ENCODE peak calls at places on chromosome 12, in nine cellular contexts. One of them, this sample, is unnamed.

GRCh38 chr12:128008341-128008740 is 258.6 kb upstream of the TMEM132C start:
- DNase-seq in neural progenitor cell: no peak
- DNase-seq in substantia nigra: no peak
- DNase-seq in right cardiac atrium: no peak
- DNase-seq in tibial nerve: no peak
- DNase-seq in fibroblast of lung: peak
- DNase-seq in A549: no peak
- DNase-seq in left ventricle myocardium inferior: no peak
- DNase-seq in effector memory CD4-positive, alpha-beta T cell: no peak
- DNase-seq in this sample: no peak

GRCh38 chr12:269216-269615 is 6.6 kb upstream of the SLC6A13 start:
- DNase-seq in tibial nerve: peak
- DNase-seq in fibroblast of lung: no peak
- DNase-seq in neural progenitor cell: no peak
- DNase-seq in substantia nigra: no peak
- DNase-seq in A549: no peak
- DNase-seq in effector memory CD4-positive, alpha-beta T cell: no peak
- DNase-seq in left ventricle myocardium inferior: no peak
- DNase-seq in right cardiac atrium: no peak
- DNase-seq in this sample: no peak

GRCh38 chr12:65836419-65837197 is 12.3 kb downstream of the HMGA2 start:
- DNase-seq in fibroblast of lung: no peak
- DNase-seq in neural progenitor cell: no peak
- DNase-seq in left ventricle myocardium inferior: no peak
- DNase-seq in A549: no peak
- DNase-seq in effector memory CD4-positive, alpha-beta T cell: no peak
- DNase-seq in substantia nigra: no peak
- DNase-seq in tibial nerve: no peak
- DNase-seq in right cardiac atrium: no peak
- DNase-seq in this sample: no peak

GRCh38 chr12:6494968-6495367 is 1.1 kb downstream of the NCAPD2 start:
- DNase-seq in right cardiac atrium: no peak
- DNase-seq in substantia nigra: no peak
- DNase-seq in fibroblast of lung: no peak
- DNase-seq in effector memory CD4-positive, alpha-beta T cell: no peak
- DNase-seq in A549: no peak
- DNase-seq in tibial nerve: no peak
- DNase-seq in left ventricle myocardium inferior: no peak
- DNase-seq in neural progenitor cell: no peak
- DNase-seq in this sample: no peak

GRCh38 chr12:15627995-15628945 is 160.9 kb downstream of the EPS8 start:
- DNase-seq in substantia nigra: no peak
- DNase-seq in A549: no peak
- DNase-seq in right cardiac atrium: no peak
- DNase-seq in left ventricle myocardium inferior: no peak
- DNase-seq in neural progenitor cell: no peak
- DNase-seq in effector memory CD4-positive, alpha-beta T cell: no peak
- DNase-seq in tibial nerve: no peak
- DNase-seq in fibroblast of lung: peak
- DNase-seq in this sample: no peak

GRCh38 chr12:5716221-5716620 is 228.8 kb downstream of the ANO2 start:
- DNase-seq in fibroblast of lung: peak
- DNase-seq in effector memory CD4-positive, alpha-beta T cell: no peak
- DNase-seq in tibial nerve: no peak
- DNase-seq in right cardiac atrium: peak
- DNase-seq in neural progenitor cell: no peak
- DNase-seq in substantia nigra: no peak
- DNase-seq in left ventricle myocardium inferior: no peak
- DNase-seq in A549: no peak
- DNase-seq in this sample: no peak

GRCh38 chr12:83575326-83575725 is 888.6 kb downstream of the TMTC2 start:
- DNase-seq in right cardiac atrium: no peak
- DNase-seq in substantia nigra: no peak
- DNase-seq in fibroblast of lung: no peak
- DNase-seq in left ventricle myocardium inferior: no peak
- DNase-seq in neural progenitor cell: no peak
- DNase-seq in tibial nerve: no peak
- DNase-seq in effector memory CD4-positive, alpha-beta T cell: no peak
- DNase-seq in A549: no peak
- DNase-seq in this sample: no peak

GRCh38 chr12:62472472-62472871 is 5.8 kb downstream of the MON2 start:
- DNase-seq in effector memory CD4-positive, alpha-beta T cell: no peak
- DNase-seq in fibroblast of lung: no peak
- DNase-seq in tibial nerve: no peak
- DNase-seq in substantia nigra: no peak
- DNase-seq in right cardiac atrium: no peak
- DNase-seq in left ventricle myocardium inferior: no peak
- DNase-seq in A549: no peak
- DNase-seq in neural progenitor cell: peak
- DNase-seq in this sample: no peak

DNA sequence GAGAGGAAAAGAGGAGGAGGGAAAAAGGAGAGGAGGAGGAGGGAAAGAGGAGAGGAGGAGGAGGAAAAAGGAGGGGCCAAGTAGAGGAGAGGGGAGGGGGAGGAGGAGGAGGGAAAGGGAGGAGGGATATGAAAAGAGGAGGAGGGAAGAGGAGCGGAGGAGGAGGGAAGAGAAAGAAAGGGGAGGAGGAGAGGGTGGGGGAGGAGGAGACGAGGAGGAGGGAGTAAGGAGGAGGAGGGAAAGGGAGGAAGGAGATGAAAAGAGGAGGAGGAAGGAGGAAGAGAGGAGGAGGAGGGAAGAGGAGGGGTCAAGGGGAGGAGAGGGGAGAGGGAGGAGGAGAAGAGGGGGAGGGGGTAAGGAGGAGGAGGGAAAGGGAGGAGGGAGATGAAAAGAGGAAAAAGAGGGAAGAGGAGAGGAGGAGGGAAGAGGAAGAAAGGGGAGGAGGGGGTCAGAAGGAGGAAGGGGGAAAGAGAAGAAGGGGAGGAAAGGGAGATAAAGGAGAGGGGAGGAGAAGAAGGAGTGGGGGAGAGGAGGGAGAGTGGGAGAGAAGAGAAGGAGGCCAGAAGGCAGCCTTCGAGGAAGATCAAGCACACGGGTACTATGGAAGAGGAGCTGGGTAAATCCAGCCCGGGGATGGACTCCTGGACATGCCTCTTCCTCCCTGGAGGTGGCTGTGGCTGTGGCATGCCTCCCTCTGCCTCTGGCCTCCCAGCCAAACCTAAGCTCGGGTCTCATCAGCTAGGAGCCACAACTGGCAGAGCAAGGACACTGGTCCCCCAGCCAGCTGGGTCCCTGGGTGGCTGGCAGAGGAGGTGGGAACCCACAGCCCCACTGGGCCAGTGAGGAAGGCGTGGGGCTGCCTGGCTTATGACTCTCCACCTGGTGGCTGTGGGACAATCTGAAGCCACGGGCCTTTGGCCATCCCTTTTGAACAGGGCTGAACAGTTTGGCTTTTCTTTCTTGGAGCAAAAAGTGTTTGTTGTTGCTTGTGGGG is 3.0 kb upstream of the CMKLR1 start:
- DNase-seq in fibroblast of lung: no peak
- DNase-seq in A549: no peak
- DNase-seq in left ventricle myocardium inferior: no peak
- DNase-seq in effector memory CD4-positive, alpha-beta T cell: no peak
- DNase-seq in substantia nigra: no peak
- DNase-seq in tibial nerve: no peak
- DNase-seq in right cardiac atrium: no peak
- DNase-seq in neural progenitor cell: no peak
- DNase-seq in this sample: no peak
- H3K27ac ChIP-seq in fibroblast of lung: no peak
- H3K27ac ChIP-seq in A549: no peak
- H3K27ac ChIP-seq in left ventricle myocardium inferior: peak
- H3K27ac ChIP-seq in effector memory CD4-positive, alpha-beta T cell: no peak
- H3K27ac ChIP-seq in substantia nigra: no peak
- H3K27ac ChIP-seq in tibial nerve: no peak
- H3K27ac ChIP-seq in right cardiac atrium: no peak
- H3K27ac ChIP-seq in neural progenitor cell: no peak
- H3K27ac ChIP-seq in this sample: no peak

GRCh38 chr12:118581396-118581795 is 205.0 kb downstream of the SUDS3 start:
- DNase-seq in right cardiac atrium: no peak
- DNase-seq in fibroblast of lung: no peak
- DNase-seq in substantia nigra: no peak
- DNase-seq in A549: no peak
- DNase-seq in effector memory CD4-positive, alpha-beta T cell: no peak
- DNase-seq in tibial nerve: no peak
- DNase-seq in left ventricle myocardium inferior: no peak
- DNase-seq in neural progenitor cell: no peak
- DNase-seq in this sample: no peak

GRCh38 chr12:118586433-118586832 is 210.1 kb downstream of the SUDS3 start:
- DNase-seq in effector memory CD4-positive, alpha-beta T cell: no peak
- DNase-seq in right cardiac atrium: no peak
- DNase-seq in fibroblast of lung: no peak
- DNase-seq in neural progenitor cell: no peak
- DNase-seq in substantia nigra: no peak
- DNase-seq in A549: no peak
- DNase-seq in left ventricle myocardium inferior: no peak
- DNase-seq in tibial nerve: no peak
- DNase-seq in this sample: no peak

DNA sequence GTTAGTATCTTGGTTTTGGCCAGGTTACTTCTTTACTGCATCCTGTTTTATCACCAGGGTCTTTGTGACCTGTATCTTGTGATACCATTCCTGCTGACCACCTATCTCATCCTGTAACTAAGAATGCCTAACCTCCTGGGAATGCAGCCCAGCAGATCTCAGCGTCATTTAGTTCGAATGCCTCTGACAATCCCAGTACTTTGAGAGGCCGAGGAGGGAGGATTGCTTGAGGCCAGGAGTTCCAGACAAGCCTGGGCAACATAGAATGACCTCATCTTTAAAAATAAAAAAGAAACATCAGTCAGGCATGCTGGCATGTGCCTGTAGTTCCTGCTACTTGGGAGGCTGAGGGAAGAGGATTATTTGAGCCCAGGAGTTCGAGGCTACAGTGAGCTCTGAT is 206.5 kb downstream of the SUDS3 start:
- DNase-seq in right cardiac atrium: no peak
- DNase-seq in A549: no peak
- DNase-seq in left ventricle myocardium inferior: no peak
- DNase-seq in neural progenitor cell: no peak
- DNase-seq in tibial nerve: no peak
- DNase-seq in fibroblast of lung: no peak
- DNase-seq in substantia nigra: no peak
- DNase-seq in effector memory CD4-positive, alpha-beta T cell: no peak
- DNase-seq in this sample: no peak
- H3K27ac ChIP-seq in right cardiac atrium: no peak
- H3K27ac ChIP-seq in A549: no peak
- H3K27ac ChIP-seq in left ventricle myocardium inferior: no peak
- H3K27ac ChIP-seq in neural progenitor cell: no peak
- H3K27ac ChIP-seq in tibial nerve: no peak
- H3K27ac ChIP-seq in fibroblast of lung: no peak
- H3K27ac ChIP-seq in substantia nigra: no peak
- H3K27ac ChIP-seq in effector memory CD4-positive, alpha-beta T cell: no peak
- H3K27ac ChIP-seq in this sample: no peak

GRCh38 chr12:46472893-46473633 is 100.5 kb upstream of the SLC38A2 start:
- DNase-seq in A549: no peak
- DNase-seq in substantia nigra: no peak
- DNase-seq in left ventricle myocardium inferior: no peak
- DNase-seq in neural progenitor cell: no peak
- DNase-seq in effector memory CD4-positive, alpha-beta T cell: no peak
- DNase-seq in right cardiac atrium: no peak
- DNase-seq in tibial nerve: no peak
- DNase-seq in fibroblast of lung: peak
- DNase-seq in this sample: no peak

GRCh38 chr12:46470975-46471374 is 98.4 kb upstream of the SLC38A2 start:
- DNase-seq in fibroblast of lung: peak
- DNase-seq in right cardiac atrium: no peak
- DNase-seq in effector memory CD4-positive, alpha-beta T cell: no peak
- DNase-seq in A549: no peak
- DNase-seq in substantia nigra: no peak
- DNase-seq in neural progenitor cell: no peak
- DNase-seq in tibial nerve: no peak
- DNase-seq in left ventricle myocardium inferior: no peak
- DNase-seq in this sample: no peak

GRCh38 chr12:46473634-46474201 is 101.1 kb upstream of the SLC38A2 start:
- DNase-seq in A549: peak
- DNase-seq in left ventricle myocardium inferior: peak
- DNase-seq in fibroblast of lung: peak
- DNase-seq in tibial nerve: peak
- DNase-seq in substantia nigra: no peak
- DNase-seq in neural progenitor cell: no peak
- DNase-seq in effector memory CD4-positive, alpha-beta T cell: no peak
- DNase-seq in right cardiac atrium: peak
- DNase-seq in this sample: peak

GRCh38 chr12:46471404-46471803 is 98.8 kb upstream of the SLC38A2 start:
- DNase-seq in fibroblast of lung: peak
- DNase-seq in left ventricle myocardium inferior: no peak
- DNase-seq in effector memory CD4-positive, alpha-beta T cell: no peak
- DNase-seq in A549: no peak
- DNase-seq in right cardiac atrium: no peak
- DNase-seq in substantia nigra: no peak
- DNase-seq in neural progenitor cell: no peak
- DNase-seq in tibial nerve: no peak
- DNase-seq in this sample: no peak

DNA sequence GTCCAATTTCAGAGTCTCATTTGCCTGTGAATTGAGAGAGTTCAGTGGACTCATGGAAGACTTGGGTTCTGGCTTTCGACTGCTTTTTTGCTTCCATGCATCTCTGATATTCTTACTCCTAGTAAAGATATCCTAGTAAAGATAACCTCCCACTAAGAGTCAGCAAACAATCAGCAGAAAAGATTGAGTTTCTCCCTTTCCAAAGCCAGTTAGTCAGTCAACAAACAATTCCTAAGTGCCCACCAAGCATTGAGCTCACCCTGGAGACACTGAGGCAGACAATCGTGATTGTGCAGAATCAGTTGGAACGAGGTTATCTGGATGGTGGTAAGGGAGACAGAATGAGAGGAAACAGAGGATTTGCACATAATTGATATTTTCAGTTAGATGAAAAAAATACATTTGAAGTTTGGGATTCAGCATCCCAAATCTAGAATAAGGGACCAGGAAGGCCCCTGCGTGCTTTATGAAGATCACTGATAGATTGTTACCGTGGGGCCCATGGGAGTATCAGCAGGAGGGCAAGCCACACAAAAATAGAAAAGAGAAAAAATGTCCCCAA is 99.7 kb upstream of the SLC38A2 start:
- DNase-seq in substantia nigra: no peak
- DNase-seq in fibroblast of lung: no peak
- DNase-seq in right cardiac atrium: no peak
- DNase-seq in left ventricle myocardium inferior: no peak
- DNase-seq in tibial nerve: no peak
- DNase-seq in neural progenitor cell: no peak
- DNase-seq in effector memory CD4-positive, alpha-beta T cell: no peak
- DNase-seq in A549: no peak
- DNase-seq in this sample: no peak
- H3K27ac ChIP-seq in substantia nigra: no peak
- H3K27ac ChIP-seq in fibroblast of lung: peak
- H3K27ac ChIP-seq in right cardiac atrium: no peak
- H3K27ac ChIP-seq in left ventricle myocardium inferior: peak
- H3K27ac ChIP-seq in tibial nerve: no peak
- H3K27ac ChIP-seq in neural progenitor cell: no peak
- H3K27ac ChIP-seq in effector memory CD4-positive, alpha-beta T cell: no peak
- H3K27ac ChIP-seq in A549: peak
- H3K27ac ChIP-seq in this sample: no peak

DNA sequence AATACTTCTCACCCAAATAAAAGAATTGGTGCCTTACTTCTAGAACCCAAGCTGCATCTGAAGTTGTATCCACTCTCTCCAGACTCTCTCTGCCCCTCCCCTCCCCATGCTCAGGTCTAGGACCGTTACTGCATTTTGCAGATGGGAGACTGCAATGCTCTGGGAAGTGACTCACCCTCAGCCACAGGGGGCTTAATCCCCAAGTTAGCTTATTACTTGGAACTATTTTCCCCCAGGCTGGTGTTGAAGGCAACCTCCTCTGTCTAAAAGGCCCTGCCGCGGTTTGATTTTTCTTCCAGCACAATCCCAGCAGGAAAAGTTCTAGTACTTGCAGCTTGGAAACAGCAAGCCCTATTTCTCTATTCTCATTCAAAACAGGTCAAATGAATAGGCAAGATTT is 239.0 kb downstream of the EMP1 start:
- DNase-seq in substantia nigra: no peak
- DNase-seq in left ventricle myocardium inferior: no peak
- DNase-seq in right cardiac atrium: no peak
- DNase-seq in effector memory CD4-positive, alpha-beta T cell: no peak
- DNase-seq in tibial nerve: no peak
- DNase-seq in fibroblast of lung: no peak
- DNase-seq in neural progenitor cell: peak
- DNase-seq in A549: no peak
- DNase-seq in this sample: no peak
- H3K27ac ChIP-seq in substantia nigra: no peak
- H3K27ac ChIP-seq in left ventricle myocardium inferior: no peak
- H3K27ac ChIP-seq in right cardiac atrium: no peak
- H3K27ac ChIP-seq in effector memory CD4-positive, alpha-beta T cell: no peak
- H3K27ac ChIP-seq in tibial nerve: no peak
- H3K27ac ChIP-seq in fibroblast of lung: no peak
- H3K27ac ChIP-seq in neural progenitor cell: no peak
- H3K27ac ChIP-seq in A549: no peak
- H3K27ac ChIP-seq in this sample: no peak